ENCODE peak calls at places on chromosomes 12 and 14, in seven cellular contexts. Q is activated naive CD8-positive, alpha-beta T cell treated with anti-CD3 and anti-CD28 coated beads, Interleukin-2, amount 50 U/mL, for 24 hours; N is small intestine; H is activated T-helper 9 cell treated with anti-CD3 and anti-CD28 coated beads, Interleukin-2, amount 50 U/mL, for 16 hours; F is ovary; Z is CD4-positive, CD25-positive, alpha-beta regulatory T cell; K is epithelial cell of esophagus. B is an unnamed sample.
A peak's percentile ranks its signal among the peaks of the same experiment; 100 is the strongest.

GRCh38 chr12:84643993-84644392 is 268.6 kb downstream of the SLC6A15 start:
- DNase-seq in Q (no peak), N (no peak), H (no peak), F (no peak), Z (no peak), K (no peak), B (no peak)

GRCh38 chr14:82009076-82009475 is 475.4 kb upstream of the SEL1L start:
- DNase-seq in Q (no peak), N (peak; percentile 74), H (no peak), F (no peak), Z (no peak), K (no peak), B (no peak)

GRCh38 chr12:114702462-114702861 is 18.5 kb upstream of the TBX3 start:
- DNase-seq in Q (no peak), N (no peak), H (no peak), F (no peak), Z (no peak), K (no peak), B (no peak)

GRCh38 chr12:6367969-6368892 is 7.1 kb downstream of the SCNN1A start:
- DNase-seq in Q (peak; percentile 30), N (no peak), H (no peak), F (no peak), Z (no peak), K (no peak), B (no peak)

GRCh38 chr12:69689638-69690037 is 9.5 kb downstream of the BEST3 start:
- DNase-seq in Q (no peak), N (no peak), H (no peak), F (no peak), Z (no peak), K (no peak), B (no peak)

GRCh38 chr12:95790025-95790911 is at the start of gene NTN4:
- DNase-seq in Q (peak; percentile 42), N (peak; percentile 43), H (no peak), F (peak; percentile 67), Z (no peak), K (peak; percentile 50), B (no peak)

GRCh38 chr12:53052419-53053222 is 2.8 kb downstream of the TNS2 start:
- DNase-seq in Q (no peak), N (peak; percentile 56), H (no peak), F (peak; percentile 96), Z (no peak), K (peak; percentile 48), B (no peak)

GRCh38 chr14:54572316-54572715 is 5.4 kb downstream of the SAMD4A start:
- DNase-seq in Q (peak; percentile 36), N (peak; percentile 27), H (no peak), F (no peak), Z (no peak), K (peak; percentile 58), B (no peak)

GRCh38 chr12:67593041-67593870 is 55.3 kb upstream of the DYRK2 start:
- DNase-seq in Q (no peak), N (peak; percentile 93), H (no peak), F (no peak), Z (no peak), K (peak; percentile 94), B (no peak)

GRCh38 chr12:19186722-19187661 is 57.5 kb downstream of the PLEKHA5 start:
- DNase-seq in Q (no peak), N (peak; percentile 65), H (no peak), F (no peak), Z (peak; percentile 5), K (peak; percentile 69), B (no peak)

GRCh38 chr12:6375269-6376078 is at the start of gene SCNN1A:
- DNase-seq in Q (no peak), N (peak; percentile 61), H (no peak), F (peak; percentile 54), Z (no peak), K (no peak), B (no peak)

GRCh38 chr14:100616854-100617714 is 29.9 kb upstream of the BEGAIN start:
- DNase-seq in Q (no peak), N (peak; percentile 7), H (no peak), F (no peak), Z (peak; percentile 41), K (no peak), B (no peak)

GRCh38 chr12:34288963-34289345 is 266.7 kb downstream of the ALG10 start:
- DNase-seq in Q (no peak), N (no peak), H (no peak), F (no peak), Z (no peak), K (no peak), B (no peak)

GRCh38 chr14:56794557-56795283 is 15.6 kb downstream of the OTX2 start:
- DNase-seq in Q (no peak), N (no peak), H (no peak), F (no peak), Z (no peak), K (no peak), B (no peak)

GRCh38 chr12:54262403-54262925 is 17.5 kb downstream of the CBX5 start:
- DNase-seq in Q (no peak), N (peak; percentile 40), H (no peak), F (no peak), Z (no peak), K (peak; percentile 56), B (no peak)

GRCh38 chr12:87995581-87996178 is 33.5 kb downstream of the C12orf50 start:
- DNase-seq in Q (peak; percentile 40), N (peak; percentile 59), H (no peak), F (peak; percentile 47), Z (peak; percentile 4), K (peak; percentile 82), B (no peak)

GRCh38 chr14:100885196-100886030 is 18.1 kb downstream of the RTL1 start:
- DNase-seq in Q (no peak), N (no peak), H (no peak), F (no peak), Z (no peak), K (no peak), B (no peak)

GRCh38 chr12:22709292-22709691 is 84.3 kb downstream of the ETNK1 start:
- DNase-seq in Q (no peak), N (no peak), H (no peak), F (no peak), Z (no peak), K (peak; percentile 33), B (no peak)

GRCh38 chr12:95214466-95214865 is 2.8 kb downstream of the FGD6 start:
- DNase-seq in Q (no peak), N (no peak), H (no peak), F (no peak), Z (no peak), K (peak; percentile 62), B (no peak)

GRCh38 chr12:78241472-78241871 is 410.8 kb downstream of the NAV3 start:
- DNase-seq in Q (no peak), N (no peak), H (no peak), F (no peak), Z (no peak), K (peak; percentile 14), B (no peak)

GRCh38 chr14:82394916-82395315 is 861.3 kb upstream of the SEL1L start:
- DNase-seq in Q (no peak), N (no peak), H (no peak), F (no peak), Z (no peak), K (no peak), B (no peak)

GRCh38 chr12:58349161-58349560 is 407.8 kb downstream of the ATP23 start:
- DNase-seq in Q (no peak), N (peak; percentile 45), H (no peak), F (no peak), Z (no peak), K (no peak), B (no peak)

GRCh38 chr12:13680916-13681315 is 300.5 kb downstream of the GRIN2B start:
- DNase-seq in Q (no peak), N (peak; percentile 7), H (no peak), F (no peak), Z (no peak), K (no peak), B (no peak)

GRCh38 chr12:78392918-78393317 is 471.7 kb upstream of the SYT1 start:
- DNase-seq in Q (no peak), N (no peak), H (no peak), F (no peak), Z (no peak), K (peak; percentile 7), B (no peak)

GRCh38 chr12:78672033-78672432 is 192.5 kb upstream of the SYT1 start:
- DNase-seq in Q (no peak), N (no peak), H (no peak), F (no peak), Z (no peak), K (no peak), B (no peak)

GRCh38 chr12:41967668-41968649 is 176.7 kb downstream of the GXYLT1 start:
- DNase-seq in Q (no peak), N (no peak), H (no peak), F (no peak), Z (no peak), K (peak; percentile 8), B (peak; percentile 36)

GRCh38 chr12:52254965-52255751 is 19.3 kb upstream of the KRT86 start:
- DNase-seq in Q (no peak), N (no peak), H (no peak), F (no peak), Z (no peak), K (no peak), B (no peak)

GRCh38 chr14:106872619-106873446 is 1346.5 kb downstream of the TMEM121 start:
- DNase-seq in Q (peak; percentile 92), N (peak; percentile 89), H (peak; percentile 79), F (peak; percentile 68), Z (peak; percentile 73), K (no peak), B (no peak)

GRCh38 chr12:32366704-32367103 is 32.7 kb upstream of the FGD4 start:
- DNase-seq in Q (no peak), N (peak; percentile 49), H (no peak), F (no peak), Z (no peak), K (no peak), B (no peak)

GRCh38 chr12:117819160-117819559 is 149.6 kb downstream of the KSR2 start:
- DNase-seq in Q (no peak), N (no peak), H (no peak), F (no peak), Z (no peak), K (no peak), B (no peak)

GRCh38 chr12:77003244-77003643 is 62.1 kb downstream of the E2F7 start:
- DNase-seq in Q (no peak), N (no peak), H (no peak), F (no peak), Z (no peak), K (no peak), B (no peak)

GRCh38 chr14:50362791-50363733 is 33.6 kb downstream of the CDKL1 start:
- DNase-seq in Q (peak; percentile 37), N (no peak), H (no peak), F (no peak), Z (peak; percentile 39), K (no peak), B (no peak)

GRCh38 chr12:65454115-65454823 is 175.8 kb downstream of the MSRB3 start:
- DNase-seq in Q (no peak), N (no peak), H (no peak), F (no peak), Z (no peak), K (no peak), B (no peak)

GRCh38 chr12:106123551-106123991 is 15.2 kb downstream of the NUAK1 start:
- DNase-seq in Q (no peak), N (peak; percentile 42), H (no peak), F (no peak), Z (no peak), K (no peak), B (no peak)

GRCh38 chr12:109915171-109916040 is 15.3 kb downstream of the TCHP start:
- DNase-seq in Q (no peak), N (no peak), H (no peak), F (no peak), Z (no peak), K (peak; percentile 51), B (no peak)

GRCh38 chr14:99759546-99759925 is 33.7 kb upstream of the EML1 start:
- DNase-seq in Q (no peak), N (no peak), H (no peak), F (no peak), Z (no peak), K (no peak), B (no peak)

GRCh38 chr14:67221982-67222328 is 19.3 kb upstream of the PALS1 start:
- DNase-seq in Q (no peak), N (no peak), H (no peak), F (no peak), Z (no peak), K (no peak), B (no peak)

B was measured in omental fat pad.